ENCODE peak calls at places on chromosomes 4 and X, in eight cellular contexts. K, H, R, A, Q, G, F and I are unnamed samples.
A peak's percentile ranks its signal among the peaks of the same experiment; 100 is the strongest.

GRCh38 chrX:40169193-40170086 is 71.7 kb upstream of the BCOR start:
- DNase-seq in A (peak; percentile 75), F (no peak), H (peak; percentile 58), R (no peak), K (peak; percentile 73), G (no peak), Q (peak; percentile 85), I (peak; percentile 67)

GRCh38 chr4:19304028-19304427 is 947.7 kb upstream of the SLIT2 start:
- DNase-seq in G (no peak), H (no peak), R (no peak), F (no peak), A (no peak), K (no peak), Q (peak; percentile 57), I (no peak)

GRCh38 chr4:24645765-24646550 is 61.6 kb upstream of the DHX15 start:
- DNase-seq in F (no peak), A (no peak), R (no peak), Q (no peak), G (no peak), K (no peak), H (no peak), I (no peak)

GRCh38 chrX:48971325-48972213 is at the start of gene KCND1:
- DNase-seq in G (peak; percentile 24), H (peak; percentile 49), A (peak; percentile 34), F (peak; percentile 47), Q (no peak), K (peak; percentile 75), R (no peak), I (no peak)

GRCh38 chr4:153622778-153623240 is 61.3 kb upstream of the TLR2 start:
- DNase-seq in F (no peak), R (no peak), Q (no peak), G (no peak), H (no peak), K (no peak), A (no peak), I (no peak)

GRCh38 chrX:151753313-151754041 is 18.9 kb downstream of the CNGA2 start:
- DNase-seq in K (peak; percentile 58), Q (peak; percentile 39), F (peak; percentile 84), G (no peak), H (peak; percentile 65), R (peak; percentile 41), A (no peak), I (peak; percentile 71)

GRCh38 chr4:183797445-183798248 is 107.5 kb upstream of the STOX2 start:
- DNase-seq in H (no peak), G (no peak), R (peak; percentile 48), F (peak; percentile 34), K (peak; percentile 15), A (no peak), Q (no peak), I (peak; percentile 62)

GRCh38 chrX:9724711-9725110 is 40.9 kb downstream of the GPR143 start:
- DNase-seq in G (no peak), Q (no peak), F (peak; percentile 48), H (no peak), K (peak; percentile 15), A (no peak), R (peak; percentile 7), I (no peak)

GRCh38 chrX:151988706-151989299 is 14.3 kb upstream of the GABRE start:
- DNase-seq in H (no peak), R (no peak), A (no peak), F (no peak), K (no peak), Q (no peak), G (no peak), I (no peak)

GRCh38 chr4:182093947-182094346 is 149.3 kb upstream of the TENM3 start:
- DNase-seq in G (no peak), R (no peak), H (no peak), Q (no peak), K (no peak), F (no peak), A (no peak), I (no peak)

GRCh38 chrX:13938053-13938765 is 91.5 kb downstream of the GEMIN8 start:
- DNase-seq in K (peak; percentile 6), G (no peak), R (no peak), Q (peak; percentile 10), H (no peak), A (no peak), F (peak; percentile 32), I (no peak)

GRCh38 chrX:40543661-40544328 is 37.0 kb upstream of the ATP6AP2 start:
- DNase-seq in G (no peak), R (peak; percentile 55), K (peak; percentile 51), Q (peak; percentile 82), A (no peak), F (peak; percentile 46), H (peak; percentile 27), I (peak; percentile 3)

GRCh38 chr4:65193985-65194384 is 476.3 kb downstream of the EPHA5 start:
- DNase-seq in R (no peak), H (no peak), K (no peak), F (no peak), Q (no peak), G (no peak), A (no peak), I (no peak)

GRCh38 chr4:165813606-165814005 is 59.4 kb upstream of the TLL1 start:
- DNase-seq in H (no peak), Q (no peak), K (peak; percentile 19), F (no peak), G (no peak), R (peak; percentile 30), A (no peak), I (no peak)

GRCh38 chrX:153888344-153888743 is 2.4 kb upstream of the L1CAM start:
- DNase-seq in K (no peak), R (no peak), Q (no peak), G (no peak), H (no peak), A (no peak), F (no peak), I (no peak)

GRCh38 chr4:38979511-38980230 is 52.5 kb downstream of the TMEM156 start:
- DNase-seq in F (peak; percentile 52), R (no peak), K (no peak), Q (no peak), H (no peak), A (no peak), G (no peak), I (no peak)

GRCh38 chr4:28469387-28469786 is 1608.7 kb downstream of the STIM2 start:
- DNase-seq in R (no peak), G (no peak), A (no peak), Q (peak; percentile 5), H (no peak), K (no peak), F (no peak), I (no peak)

GRCh38 chr4:65798498-65799127 is 128.3 kb upstream of the EPHA5 start:
- DNase-seq in H (no peak), R (peak; percentile 46), K (peak; percentile 13), Q (no peak), G (no peak), F (no peak), A (no peak), I (no peak)

GRCh38 chr4:8501781-8502180 is 61.2 kb downstream of the TRMT44 start:
- DNase-seq in K (no peak), G (no peak), H (no peak), A (no peak), F (no peak), Q (no peak), R (no peak), I (no peak)

GRCh38 chrX:96183843-96184242 is 500.8 kb upstream of the DIAPH2 start:
- DNase-seq in F (peak; percentile 14), R (no peak), G (no peak), A (no peak), Q (peak; percentile 34), K (no peak), H (no peak), I (no peak)

GRCh38 chrX:113048896-113049295 is 208.3 kb upstream of the AMOT start:
- DNase-seq in A (no peak), Q (no peak), G (no peak), K (peak; percentile 20), F (no peak), H (no peak), R (no peak), I (no peak)
- TF ChIP-seq EZH2 in A (no peak), Q (no peak), G (no peak), K (no peak), F (no peak), H (no peak), R (no peak), I (no peak)

GRCh38 chr4:152499322-152499721 is 36.6 kb downstream of the FBXW7 start:
- DNase-seq in F (no peak), R (no peak), H (no peak), A (no peak), K (no peak), G (no peak), Q (no peak), I (no peak)
- TF ChIP-seq EZH2 in F (no peak), R (no peak), H (no peak), A (no peak), K (no peak), G (no peak), Q (no peak), I (no peak)

GRCh38 chrX:104254442-104255115 is at the start of gene ESX1:
- DNase-seq in K (no peak), H (no peak), F (peak; percentile 19), G (no peak), A (no peak), Q (no peak), R (peak; percentile 30), I (no peak)
- TF ChIP-seq EZH2 in K (peak; percentile 68), H (no peak), F (peak; percentile 49), G (no peak), A (peak; percentile 81), Q (no peak), R (peak; percentile 75), I (no peak)

DNA sequence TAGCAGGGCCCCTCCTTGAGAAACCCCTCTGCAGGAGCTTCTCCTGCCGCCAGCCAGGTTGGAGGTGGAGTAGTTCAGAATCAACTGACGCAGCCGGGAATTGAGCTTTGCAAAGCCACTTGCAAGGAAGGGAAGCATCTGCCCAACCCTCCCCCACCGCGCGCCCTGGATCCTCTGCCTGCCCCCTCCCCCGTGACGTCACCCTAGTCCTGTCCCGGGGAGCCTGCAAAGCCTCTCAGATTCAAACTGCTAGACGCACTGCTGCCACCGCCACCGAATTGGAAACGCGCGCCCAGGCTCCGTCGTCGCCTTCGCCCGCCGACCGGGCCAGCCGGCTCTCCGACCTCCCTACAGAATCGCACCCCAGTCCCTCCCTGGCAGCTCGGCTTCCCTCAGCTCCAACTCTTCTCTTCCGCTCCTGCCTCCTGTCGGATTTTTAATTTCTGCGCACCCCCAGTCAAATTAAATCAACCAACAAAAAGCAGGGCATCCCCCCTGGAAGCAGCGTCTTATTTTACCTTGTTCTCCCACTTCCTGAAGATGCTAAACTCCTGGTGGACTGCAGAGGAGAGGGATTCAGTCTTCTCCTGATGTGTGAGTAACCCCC is 3.8 kb downstream of the SLITRK2 start:
- DNase-seq in A (no peak), G (no peak), F (no peak), R (no peak), Q (no peak), H (no peak), K (no peak), I (no peak)
- TF ChIP-seq EZH2 in A (no peak), G (no peak), F (no peak), R (no peak), Q (no peak), H (no peak), K (no peak), I (no peak)